ENCODE peak calls at places on chromosomes 1 and 21, in seven cellular contexts. One of them, this sample, is unnamed. For H3K9me3, the result is how much of the 10 kb centered on the place peaks cover.

GRCh38 chr1:29943034-29943433 is 706.7 kb downstream of the PTPRU start:
- DNase-seq in heart left ventricle: no peak
- DNase-seq in endodermal cell: no peak
- DNase-seq in kidney: no peak
- DNase-seq in CD4-positive, CD25-positive, alpha-beta regulatory T cell: no peak
- DNase-seq in ascending aorta: no peak
- DNase-seq in ovary: no peak
- DNase-seq in this sample: no peak

GRCh38 chr1:43279161-43279560 is 6.2 kb downstream of the C1orf210 start:
- DNase-seq in heart left ventricle: no peak
- DNase-seq in endodermal cell: peak
- DNase-seq in kidney: peak
- DNase-seq in CD4-positive, CD25-positive, alpha-beta regulatory T cell: no peak
- DNase-seq in ascending aorta: no peak
- DNase-seq in ovary: no peak
- DNase-seq in this sample: no peak

GRCh38 chr21:17679002-17679600 is 66.4 kb upstream of the BTG3 start:
- DNase-seq in heart left ventricle: no peak
- DNase-seq in endodermal cell: no peak
- DNase-seq in kidney: no peak
- DNase-seq in CD4-positive, CD25-positive, alpha-beta regulatory T cell: peak
- DNase-seq in ascending aorta: no peak
- DNase-seq in ovary: no peak
- DNase-seq in this sample: no peak

GRCh38 chr1:234875953-234876814 is 252.5 kb downstream of the TOMM20 start:
- DNase-seq in heart left ventricle: no peak
- DNase-seq in endodermal cell: no peak
- DNase-seq in kidney: no peak
- DNase-seq in CD4-positive, CD25-positive, alpha-beta regulatory T cell: no peak
- DNase-seq in ascending aorta: no peak
- DNase-seq in ovary: no peak
- DNase-seq in this sample: no peak

GRCh38 chr1:57467825-57468224 is 44.0 kb upstream of the DAB1 start:
- DNase-seq in heart left ventricle: no peak
- DNase-seq in endodermal cell: no peak
- DNase-seq in kidney: no peak
- DNase-seq in CD4-positive, CD25-positive, alpha-beta regulatory T cell: no peak
- DNase-seq in ascending aorta: no peak
- DNase-seq in ovary: no peak
- DNase-seq in this sample: no peak

GRCh38 chr1:208420696-208421095 is 176.5 kb upstream of the PLXNA2 start:
- DNase-seq in heart left ventricle: no peak
- DNase-seq in endodermal cell: no peak
- DNase-seq in kidney: no peak
- DNase-seq in CD4-positive, CD25-positive, alpha-beta regulatory T cell: no peak
- DNase-seq in ascending aorta: no peak
- DNase-seq in ovary: no peak
- DNase-seq in this sample: no peak

GRCh38 chr1:109628540-109629321 is 9.1 kb downstream of the AMPD2 start:
- DNase-seq in heart left ventricle: no peak
- DNase-seq in endodermal cell: peak
- DNase-seq in kidney: peak
- DNase-seq in CD4-positive, CD25-positive, alpha-beta regulatory T cell: no peak
- DNase-seq in ascending aorta: no peak
- DNase-seq in ovary: no peak
- DNase-seq in this sample: no peak

GRCh38 chr1:44305962-44306422 is 49.1 kb downstream of the ERI3 start:
- DNase-seq in heart left ventricle: no peak
- DNase-seq in endodermal cell: no peak
- DNase-seq in kidney: no peak
- DNase-seq in CD4-positive, CD25-positive, alpha-beta regulatory T cell: no peak
- DNase-seq in ascending aorta: no peak
- DNase-seq in ovary: no peak
- DNase-seq in this sample: no peak

GRCh38 chr1:15684468-15685283 is 556 bp downstream of the PLEKHM2 start:
- DNase-seq in heart left ventricle: peak
- DNase-seq in endodermal cell: peak
- DNase-seq in kidney: peak
- DNase-seq in CD4-positive, CD25-positive, alpha-beta regulatory T cell: peak
- DNase-seq in ascending aorta: peak
- DNase-seq in ovary: peak
- DNase-seq in this sample: peak

GRCh38 chr1:93992954-93993353 is 83.7 kb upstream of the GCLM start:
- DNase-seq in heart left ventricle: no peak
- DNase-seq in endodermal cell: no peak
- DNase-seq in kidney: no peak
- DNase-seq in CD4-positive, CD25-positive, alpha-beta regulatory T cell: no peak
- DNase-seq in ascending aorta: no peak
- DNase-seq in ovary: no peak
- DNase-seq in this sample: no peak

GRCh38 chr1:30809514-30810263 is 52.1 kb upstream of the LAPTM5 start:
- DNase-seq in heart left ventricle: no peak
- DNase-seq in endodermal cell: peak
- DNase-seq in kidney: no peak
- DNase-seq in CD4-positive, CD25-positive, alpha-beta regulatory T cell: no peak
- DNase-seq in ascending aorta: no peak
- DNase-seq in ovary: no peak
- DNase-seq in this sample: no peak

GRCh38 chr1:45643978-45644377 is 20.1 kb upstream of the CCDC17 start:
- DNase-seq in heart left ventricle: no peak
- DNase-seq in endodermal cell: no peak
- DNase-seq in kidney: no peak
- DNase-seq in CD4-positive, CD25-positive, alpha-beta regulatory T cell: no peak
- DNase-seq in ascending aorta: no peak
- DNase-seq in ovary: no peak
- DNase-seq in this sample: no peak

GRCh38 chr1:102365074-102365473 is 368.3 kb upstream of the OLFM3 start:
- DNase-seq in heart left ventricle: no peak
- DNase-seq in endodermal cell: no peak
- DNase-seq in kidney: no peak
- DNase-seq in CD4-positive, CD25-positive, alpha-beta regulatory T cell: no peak
- DNase-seq in ascending aorta: no peak
- DNase-seq in ovary: no peak
- DNase-seq in this sample: no peak

GRCh38 chr1:10431065-10431730 is 965 bp downstream of the CENPS start:
- DNase-seq in heart left ventricle: no peak
- DNase-seq in endodermal cell: no peak
- DNase-seq in kidney: peak
- DNase-seq in CD4-positive, CD25-positive, alpha-beta regulatory T cell: no peak
- DNase-seq in ascending aorta: no peak
- DNase-seq in ovary: no peak
- DNase-seq in this sample: no peak

GRCh38 chr1:55896210-55896609 is 681.0 kb upstream of the USP24 start:
- DNase-seq in heart left ventricle: no peak
- DNase-seq in endodermal cell: no peak
- DNase-seq in kidney: no peak
- DNase-seq in CD4-positive, CD25-positive, alpha-beta regulatory T cell: no peak
- DNase-seq in ascending aorta: no peak
- DNase-seq in ovary: no peak
- DNase-seq in this sample: no peak

GRCh38 chr21:37711294-37711844 is 204.9 kb downstream of the KCNJ6 start:
- DNase-seq in heart left ventricle: no peak
- DNase-seq in endodermal cell: peak
- DNase-seq in kidney: no peak
- DNase-seq in CD4-positive, CD25-positive, alpha-beta regulatory T cell: no peak
- DNase-seq in ascending aorta: no peak
- DNase-seq in ovary: no peak
- DNase-seq in this sample: no peak

GRCh38 chr1:201311356-201312011 is 28.2 kb downstream of the PKP1 start:
- DNase-seq in heart left ventricle: no peak
- DNase-seq in endodermal cell: no peak
- DNase-seq in kidney: no peak
- DNase-seq in CD4-positive, CD25-positive, alpha-beta regulatory T cell: no peak
- DNase-seq in ascending aorta: no peak
- DNase-seq in ovary: no peak
- DNase-seq in this sample: no peak

GRCh38 chr1:85240174-85240601 is 19.3 kb downstream of the C1orf52 start:
- DNase-seq in heart left ventricle: no peak
- DNase-seq in endodermal cell: peak
- DNase-seq in kidney: no peak
- DNase-seq in CD4-positive, CD25-positive, alpha-beta regulatory T cell: no peak
- DNase-seq in ascending aorta: no peak
- DNase-seq in ovary: no peak
- DNase-seq in this sample: no peak

GRCh38 chr1:214422137-214422671 is 129.2 kb downstream of the PTPN14 start:
- DNase-seq in heart left ventricle: no peak
- DNase-seq in endodermal cell: no peak
- DNase-seq in kidney: no peak
- DNase-seq in CD4-positive, CD25-positive, alpha-beta regulatory T cell: no peak
- DNase-seq in ascending aorta: no peak
- DNase-seq in ovary: no peak
- DNase-seq in this sample: no peak

GRCh38 chr1:18373882-18374493 is 106.7 kb upstream of the KLHDC7A start:
- DNase-seq in heart left ventricle: no peak
- DNase-seq in endodermal cell: peak
- DNase-seq in kidney: no peak
- DNase-seq in CD4-positive, CD25-positive, alpha-beta regulatory T cell: no peak
- DNase-seq in ascending aorta: no peak
- DNase-seq in ovary: no peak
- DNase-seq in this sample: no peak

GRCh38 chr1:201460783-201461182 is 8.2 kb downstream of the PHLDA3 start:
- DNase-seq in heart left ventricle: no peak
- DNase-seq in endodermal cell: no peak
- DNase-seq in kidney: no peak
- DNase-seq in CD4-positive, CD25-positive, alpha-beta regulatory T cell: no peak
- DNase-seq in ascending aorta: no peak
- DNase-seq in ovary: no peak
- DNase-seq in this sample: no peak

GRCh38 chr1:24289937-24290595 is 29.1 kb upstream of the GRHL3 start:
- DNase-seq in heart left ventricle: peak
- DNase-seq in endodermal cell: no peak
- DNase-seq in kidney: peak
- DNase-seq in CD4-positive, CD25-positive, alpha-beta regulatory T cell: no peak
- DNase-seq in ascending aorta: peak
- DNase-seq in ovary: no peak
- DNase-seq in this sample: peak

GRCh38 chr1:63931468-63931867 is 157.7 kb downstream of the ROR1 start:
- DNase-seq in heart left ventricle: no peak
- DNase-seq in endodermal cell: no peak
- DNase-seq in kidney: no peak
- DNase-seq in CD4-positive, CD25-positive, alpha-beta regulatory T cell: no peak
- DNase-seq in ascending aorta: no peak
- DNase-seq in ovary: no peak
- DNase-seq in this sample: no peak

GRCh38 chr21:32089771-32090170 is 189.1 kb downstream of the MIS18A start:
- DNase-seq in heart left ventricle: no peak
- DNase-seq in endodermal cell: no peak
- DNase-seq in kidney: no peak
- DNase-seq in CD4-positive, CD25-positive, alpha-beta regulatory T cell: no peak
- DNase-seq in ascending aorta: no peak
- DNase-seq in ovary: no peak
- DNase-seq in this sample: no peak

GRCh38 chr1:21855257-21856096 is 43.4 kb downstream of the LDLRAD2 start:
- DNase-seq in heart left ventricle: peak
- DNase-seq in endodermal cell: no peak
- DNase-seq in kidney: no peak
- DNase-seq in CD4-positive, CD25-positive, alpha-beta regulatory T cell: no peak
- DNase-seq in ascending aorta: no peak
- DNase-seq in ovary: no peak
- DNase-seq in this sample: no peak

GRCh38 chr1:247043406-247043805 is 35.2 kb downstream of the ZNF670 start:
- DNase-seq in heart left ventricle: no peak
- DNase-seq in endodermal cell: no peak
- DNase-seq in kidney: no peak
- DNase-seq in CD4-positive, CD25-positive, alpha-beta regulatory T cell: no peak
- DNase-seq in ascending aorta: no peak
- DNase-seq in ovary: no peak
- DNase-seq in this sample: no peak
- H3K9me3 ChIP-seq in heart left ventricle: under half
- H3K9me3 ChIP-seq in endodermal cell: half or more
- H3K9me3 ChIP-seq in kidney: under half
- H3K9me3 ChIP-seq in CD4-positive, CD25-positive, alpha-beta regulatory T cell: half or more
- H3K9me3 ChIP-seq in ascending aorta: half or more
- H3K9me3 ChIP-seq in ovary: under half
- H3K9me3 ChIP-seq in this sample: under half

DNA sequence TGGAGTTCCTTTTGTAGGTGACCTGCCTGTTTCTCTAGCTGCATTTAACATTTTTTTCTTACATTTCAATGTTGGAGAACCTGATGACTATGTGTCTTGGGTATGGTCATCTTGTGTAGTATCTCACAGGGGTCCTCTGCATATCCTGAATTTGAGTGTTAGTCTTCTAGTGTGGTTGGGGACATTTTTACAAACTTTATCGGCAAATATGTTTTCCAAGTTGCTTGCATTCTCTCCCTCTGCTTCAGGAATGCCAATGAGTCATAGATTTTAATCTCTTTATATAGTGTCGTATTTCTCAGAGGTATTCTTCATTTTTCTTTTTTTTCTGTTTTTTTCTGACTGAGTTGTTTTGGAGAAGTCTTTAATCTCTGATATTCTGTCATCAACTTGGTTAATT is 684.0 kb downstream of the NCAM2 start:
- DNase-seq in heart left ventricle: no peak
- DNase-seq in endodermal cell: no peak
- DNase-seq in kidney: no peak
- DNase-seq in CD4-positive, CD25-positive, alpha-beta regulatory T cell: no peak
- DNase-seq in ascending aorta: no peak
- DNase-seq in ovary: no peak
- DNase-seq in this sample: no peak
- H3K9me3 ChIP-seq in heart left ventricle: under half
- H3K9me3 ChIP-seq in endodermal cell: under half
- H3K9me3 ChIP-seq in kidney: under half
- H3K9me3 ChIP-seq in CD4-positive, CD25-positive, alpha-beta regulatory T cell: under half
- H3K9me3 ChIP-seq in ascending aorta: under half
- H3K9me3 ChIP-seq in ovary: under half
- H3K9me3 ChIP-seq in this sample: under half

DNA sequence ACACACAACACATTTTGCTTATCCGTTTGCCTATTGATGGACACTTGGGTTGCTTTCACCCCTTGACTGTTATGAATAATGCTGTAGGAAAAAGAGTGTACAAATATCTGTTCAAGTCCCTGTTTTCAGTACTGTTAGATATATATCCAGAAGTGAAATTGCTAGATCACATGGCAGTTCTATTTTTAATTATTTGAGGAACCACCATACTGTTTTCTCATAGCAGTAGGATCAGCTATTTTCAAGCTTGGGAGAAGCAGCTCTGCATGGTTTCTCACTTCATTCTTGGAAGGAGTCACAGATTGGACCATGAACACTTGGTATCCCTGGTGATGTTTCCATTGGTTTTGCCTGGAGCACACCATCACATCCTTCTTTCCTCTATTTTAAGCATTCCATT is 114.4 kb upstream of the ZP4 start:
- DNase-seq in heart left ventricle: no peak
- DNase-seq in endodermal cell: no peak
- DNase-seq in kidney: no peak
- DNase-seq in CD4-positive, CD25-positive, alpha-beta regulatory T cell: no peak
- DNase-seq in ascending aorta: no peak
- DNase-seq in ovary: no peak
- DNase-seq in this sample: no peak
- H3K9me3 ChIP-seq in heart left ventricle: under half
- H3K9me3 ChIP-seq in endodermal cell: under half
- H3K9me3 ChIP-seq in kidney: under half
- H3K9me3 ChIP-seq in CD4-positive, CD25-positive, alpha-beta regulatory T cell: under half
- H3K9me3 ChIP-seq in ascending aorta: under half
- H3K9me3 ChIP-seq in ovary: under half
- H3K9me3 ChIP-seq in this sample: under half

DNA sequence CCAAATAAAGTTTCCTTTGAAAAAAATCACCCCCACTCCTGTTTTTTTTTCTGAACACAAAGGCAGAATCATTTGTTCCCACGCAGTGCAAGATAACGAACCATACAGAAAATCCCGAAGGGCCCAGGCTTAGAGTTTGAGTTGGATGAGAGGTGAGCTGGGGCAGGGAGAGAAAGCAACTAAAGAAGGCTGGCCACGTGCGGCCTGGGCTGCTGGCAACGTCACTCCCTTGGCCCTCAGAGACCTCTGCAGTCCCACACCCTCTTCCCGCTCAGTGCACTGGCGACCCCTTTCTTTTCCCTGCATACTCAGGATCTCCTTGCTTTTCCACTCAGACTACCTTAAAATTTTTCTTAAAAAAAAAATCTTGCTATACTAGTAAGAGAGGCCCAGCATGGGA is 28.2 kb upstream of the CRNN start:
- DNase-seq in heart left ventricle: peak
- DNase-seq in endodermal cell: no peak
- DNase-seq in kidney: no peak
- DNase-seq in CD4-positive, CD25-positive, alpha-beta regulatory T cell: no peak
- DNase-seq in ascending aorta: no peak
- DNase-seq in ovary: no peak
- DNase-seq in this sample: no peak
- H3K9me3 ChIP-seq in heart left ventricle: under half
- H3K9me3 ChIP-seq in endodermal cell: half or more
- H3K9me3 ChIP-seq in kidney: under half
- H3K9me3 ChIP-seq in CD4-positive, CD25-positive, alpha-beta regulatory T cell: under half
- H3K9me3 ChIP-seq in ascending aorta: under half
- H3K9me3 ChIP-seq in ovary: under half
- H3K9me3 ChIP-seq in this sample: under half